ENCODE peak calls at places on chromosomes 1 and 21, in four cellular contexts. U, C, R and K are unnamed samples.

GRCh38 chr1:7267493-7267892 is 482.2 kb downstream of the CAMTA1 start:
- DNase-seq in U (no peak), C (no peak), R (no peak), K (no peak)

GRCh38 chr1:3060601-3061551 is 8.1 kb upstream of the PRDM16 start:
- DNase-seq in U (no peak), C (peak; percentile 63), R (no peak), K (no peak)

GRCh38 chr1:214833357-214833756 is 230.4 kb downstream of the CENPF start:
- DNase-seq in U (no peak), C (no peak), R (no peak), K (no peak)

GRCh38 chr1:1426496-1426960 is 5.5 kb upstream of the ANKRD65 start:
- DNase-seq in U (no peak), C (no peak), R (no peak), K (no peak)

GRCh38 chr1:26066857-26067256 is 573 bp downstream of the TRIM63 start:
- DNase-seq in U (no peak), C (no peak), R (no peak), K (no peak)

GRCh38 chr1:192183788-192184187 is 25.5 kb downstream of the RGS18 start:
- DNase-seq in U (no peak), C (no peak), R (no peak), K (no peak)

GRCh38 chr1:8276932-8277331 is 41.0 kb upstream of the SLC45A1 start:
- DNase-seq in U (no peak), C (no peak), R (no peak), K (no peak)

GRCh38 chr1:54791880-54792522 is 9.1 kb downstream of the TTC22 start:
- DNase-seq in U (peak; percentile 87), C (no peak), R (peak; percentile 28), K (no peak)

GRCh38 chr1:233520510-233521191 is 93.3 kb upstream of the KCNK1 start:
- DNase-seq in U (no peak), C (no peak), R (no peak), K (no peak)

GRCh38 chr1:1436634-1437032 is 1.1 kb downstream of the VWA1 start:
- DNase-seq in U (no peak), C (no peak), R (no peak), K (no peak)

GRCh38 chr1:172107261-172107820 is 266.0 kb downstream of the DNM3 start:
- DNase-seq in U (no peak), C (no peak), R (no peak), K (no peak)

GRCh38 chr1:179230251-179230650 is 774 bp upstream of the ABL2 start:
- DNase-seq in U (no peak), C (no peak), R (no peak), K (no peak)

GRCh38 chr1:68384321-68384813 is 65.4 kb downstream of the RPE65 start:
- DNase-seq in U (no peak), C (no peak), R (no peak), K (no peak)

GRCh38 chr1:19437911-19438310 is 47.4 kb downstream of the CAPZB start:
- DNase-seq in U (no peak), C (peak; percentile 88), R (no peak), K (peak; percentile 34)

GRCh38 chr21:26553921-26554320 is 19.2 kb downstream of the CYYR1 start:
- DNase-seq in U (no peak), C (no peak), R (no peak), K (no peak)

GRCh38 chr1:204331847-204332487 is 27.8 kb downstream of the PLEKHA6 start:
- DNase-seq in U (no peak), C (no peak), R (no peak), K (no peak)

GRCh38 chr1:231497629-231498152 is 30.8 kb upstream of the TSNAX start:
- DNase-seq in U (no peak), C (no peak), R (no peak), K (no peak)

GRCh38 chr1:240508950-240509349 is 103.0 kb downstream of the GREM2 start:
- DNase-seq in U (no peak), C (no peak), R (no peak), K (no peak)

GRCh38 chr1:117473063-117473462 is 105.8 kb downstream of the MAN1A2 start:
- DNase-seq in U (no peak), C (no peak), R (no peak), K (no peak)

GRCh38 chr1:26289158-26290059 is 9.5 kb downstream of the SH3BGRL3 start:
- DNase-seq in U (no peak), C (no peak), R (peak; percentile 29), K (no peak)

GRCh38 chr21:27734146-27734545 is 767.3 kb upstream of the ADAMTS5 start:
- DNase-seq in U (no peak), C (no peak), R (no peak), K (no peak)

GRCh38 chr1:7552402-7552801 is 218.7 kb upstream of the VAMP3 start:
- DNase-seq in U (no peak), C (no peak), R (no peak), K (no peak)

GRCh38 chr1:97920275-97920831 is 481 bp downstream of the DPYD start:
- DNase-seq in U (peak; percentile 30), C (no peak), R (no peak), K (no peak)

GRCh38 chr1:219159946-219160645 is 13.6 kb upstream of the LYPLAL1 start:
- DNase-seq in U (no peak), C (no peak), R (no peak), K (no peak)

GRCh38 chr1:172928412-172928811 is 122.3 kb downstream of the TNFSF18 start:
- DNase-seq in U (no peak), C (no peak), R (no peak), K (no peak)

GRCh38 chr1:15847893-15848142 is 311 bp downstream of the SPEN start:
- DNase-seq in U (no peak), C (no peak), R (no peak), K (no peak)

GRCh38 chr1:15849775-15850449 is 2.4 kb downstream of the SPEN start:
- DNase-seq in U (peak; percentile 89), C (no peak), R (no peak), K (no peak)

GRCh38 chr1:15848143-15848928 is 829 bp downstream of the SPEN start:
- DNase-seq in U (peak; percentile 65), C (peak; percentile 78), R (peak; percentile 45), K (no peak)

GRCh38 chr1:15850450-15851079 is 3.1 kb downstream of the SPEN start:
- DNase-seq in U (no peak), C (no peak), R (no peak), K (no peak)

DNA sequence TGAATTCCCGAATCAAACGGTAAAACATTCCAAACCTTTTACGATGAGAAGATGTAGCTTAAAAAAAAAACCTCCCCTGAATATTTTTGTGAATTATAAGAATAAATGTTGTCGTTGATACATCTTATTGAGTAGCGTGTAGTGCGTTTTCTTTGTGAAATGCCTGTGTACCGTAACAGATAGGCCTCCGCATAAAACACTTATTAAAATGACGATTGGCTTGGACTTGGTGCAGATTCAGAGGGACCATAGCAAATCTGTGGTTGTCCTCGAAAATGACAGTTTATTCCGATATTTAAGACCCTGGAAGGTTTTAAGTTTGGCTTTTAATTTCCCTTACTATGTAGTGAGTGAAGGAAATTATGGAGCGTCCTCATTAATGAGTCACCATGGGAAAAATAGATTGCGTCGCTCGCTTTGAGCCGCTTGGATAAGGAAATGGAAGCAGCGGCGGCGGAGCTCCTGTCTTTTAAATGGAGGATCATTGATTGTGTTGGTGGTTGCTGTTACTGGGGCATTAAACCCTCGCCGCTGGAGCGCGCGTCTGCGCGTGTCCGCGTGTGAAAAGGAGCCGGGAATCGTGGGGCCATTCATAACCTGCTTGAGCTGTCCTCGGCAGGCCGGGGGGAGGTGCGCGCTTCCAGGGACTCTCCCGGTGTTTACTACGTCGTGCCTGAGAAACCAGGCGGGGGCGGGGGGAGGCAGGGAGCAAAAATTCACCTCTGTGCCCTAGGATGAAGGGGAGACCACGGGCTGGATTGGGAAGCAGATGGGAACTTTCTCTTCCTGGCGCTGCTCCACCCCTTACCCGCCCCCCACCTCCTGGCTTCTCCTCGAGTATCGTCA is 1.6 kb downstream of the SPEN start:
- DNase-seq in U (peak; percentile 93), C (peak; percentile 91), R (peak; percentile 71), K (peak; percentile 43)
- TF ChIP-seq CTCF in U (no peak), C (no peak), R (no peak), K (no peak)

GRCh38 chr1:212718499-212718898 is 18.9 kb upstream of the BATF3 start:
- DNase-seq in U (peak; percentile 45), C (no peak), R (no peak), K (no peak)
- TF ChIP-seq CTCF in U (peak; percentile 24), C (no peak), R (no peak), K (no peak)

DNA sequence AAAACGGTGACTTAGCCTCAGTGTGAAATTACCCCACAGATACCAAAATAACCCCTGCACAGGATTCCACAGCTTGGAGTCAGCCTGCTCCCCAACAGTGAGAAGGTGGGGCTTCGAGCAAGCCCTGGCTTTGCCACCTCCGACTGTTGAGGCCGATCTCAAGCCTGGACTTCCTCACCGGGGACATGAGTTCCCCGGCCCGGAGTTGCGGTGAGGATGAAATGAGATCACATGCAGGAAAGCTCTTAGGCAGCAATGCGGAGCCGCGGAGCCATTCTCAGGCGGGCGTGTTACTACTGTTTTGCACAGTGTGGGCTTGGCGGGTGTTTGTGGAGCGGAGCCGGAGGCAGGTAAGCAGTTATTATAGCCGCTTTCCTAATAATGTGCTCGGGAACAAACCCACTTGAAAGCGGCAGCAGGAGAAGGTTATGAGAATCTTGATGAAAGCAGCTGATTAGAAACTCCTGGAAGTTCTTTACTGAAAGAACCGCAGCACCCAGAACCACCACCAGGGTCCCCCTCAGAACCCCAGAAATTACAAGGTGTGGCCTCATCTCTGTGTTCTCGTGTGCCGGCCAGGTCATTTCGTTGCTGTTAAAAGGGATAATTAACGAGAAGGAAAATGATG is 3.9 kb upstream of the CLSTN1 start:
- DNase-seq in U (peak; percentile 83), C (no peak), R (no peak), K (no peak)
- TF ChIP-seq CTCF in U (peak; percentile 70), C (no peak), R (no peak), K (no peak)

GRCh38 chr1:151007853-151008243 is 401 bp upstream of the PRUNE1 start:
- DNase-seq in U (peak; percentile 26), C (no peak), R (no peak), K (no peak)

GRCh38 chr1:151010346-151010726 is 2.1 kb downstream of the PRUNE1 start:
- DNase-seq in U (no peak), C (no peak), R (no peak), K (no peak)

GRCh38 chr1:151009206-151009587 is 948 bp downstream of the PRUNE1 start:
- DNase-seq in U (no peak), C (no peak), R (no peak), K (no peak)

GRCh38 chr1:151009674-151010345 is 1.6 kb downstream of the PRUNE1 start:
- DNase-seq in U (no peak), C (no peak), R (no peak), K (no peak)

DNA sequence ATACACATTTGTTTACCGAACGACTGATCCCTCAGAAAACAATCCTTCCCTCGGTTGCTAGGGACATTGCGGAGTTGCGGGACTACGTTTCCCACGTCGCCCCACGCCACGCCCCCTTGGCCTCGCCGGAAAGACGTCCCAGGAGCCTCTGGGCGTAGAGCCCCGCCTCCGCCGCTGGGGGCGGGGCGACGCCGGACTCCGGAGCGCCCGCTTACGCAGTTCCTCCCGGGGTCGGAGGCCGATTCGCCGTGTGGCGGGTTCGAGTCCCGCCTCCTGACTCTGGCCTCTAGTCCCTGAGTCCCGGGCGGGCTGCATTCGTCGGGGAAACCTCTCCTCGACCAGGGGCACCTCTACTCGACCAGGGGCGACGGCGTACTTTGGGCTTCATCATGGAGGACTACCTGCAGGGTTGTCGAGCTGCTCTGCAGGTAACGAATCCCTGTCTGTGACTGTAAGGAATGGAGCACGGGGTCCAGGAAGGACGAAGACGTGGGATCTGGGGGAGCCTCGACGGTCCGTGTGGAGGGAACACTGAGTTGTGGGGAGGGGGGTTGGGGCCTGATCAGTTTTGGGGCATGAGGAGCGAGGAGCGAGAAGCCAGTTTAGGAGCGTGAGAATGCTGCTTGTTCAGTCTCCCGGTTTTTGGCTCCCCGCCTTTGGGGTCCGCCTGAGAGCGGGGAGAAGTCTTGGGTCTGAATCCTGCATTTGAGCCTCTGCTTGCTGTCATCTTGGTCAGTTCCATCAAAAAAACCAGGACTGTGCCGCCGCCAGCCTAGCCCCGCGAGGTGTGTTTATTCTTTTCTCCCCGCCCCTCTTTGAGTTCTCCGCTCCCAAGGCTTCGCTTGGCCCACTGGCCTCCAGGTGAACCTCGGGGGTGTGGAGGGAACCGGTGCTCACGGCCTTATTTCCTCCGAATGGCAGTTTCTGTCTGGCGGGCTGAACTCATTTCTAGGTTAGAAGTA is at the start of gene PRUNE1:
- DNase-seq in U (peak; percentile 98), C (peak; percentile 98), R (peak; percentile 98), K (peak; percentile 79)
- TF ChIP-seq CTCF in U (no peak), C (no peak), R (no peak), K (no peak)